ENCODE peak calls at places on chromosomes 7 and 10, in four cellular contexts. T is K562, U is H1, A is GM12878. C is an unnamed sample.

GRCh38 chr7:143381427-143382125 is 431 bp downstream of the ZYX start:
- DNase-seq in A (no peak), T (peak), U (no peak), C (no peak)

GRCh38 chr10:110634527-110635209 is 9.5 kb upstream of the RBM20 start:
- DNase-seq in A (no peak), T (no peak), U (no peak), C (no peak)

GRCh38 chr7:134179321-134179720 is 52.2 kb downstream of the LRGUK start:
- DNase-seq in A (no peak), T (no peak), U (no peak), C (no peak)

GRCh38 chr10:27138277-27138676 is 15.9 kb downstream of the YME1L1 start:
- DNase-seq in A (no peak), U (no peak), T (no peak), C (no peak)

GRCh38 chr7:22447759-22448158 is 52.2 kb downstream of the STEAP1B start:
- DNase-seq in A (peak), T (no peak), U (no peak), C (no peak)

GRCh38 chr10:5876181-5876768 is 13.4 kb downstream of the ANKRD16 start:
- DNase-seq in T (no peak), A (no peak), U (no peak), C (no peak)

GRCh38 chr7:55556031-55556430 is 16.3 kb downstream of the VOPP1 start:
- DNase-seq in U (no peak), T (no peak), A (no peak), C (no peak)

GRCh38 chr10:130244928-130245495 is 108.8 kb downstream of the GLRX3 start:
- DNase-seq in U (no peak), A (no peak), T (no peak), C (no peak)

GRCh38 chr7:73721237-73721848 is 1.9 kb upstream of the STX1A start:
- DNase-seq in U (no peak), A (no peak), T (no peak), C (no peak)

GRCh38 chr10:119198438-119198837 is 8.9 kb upstream of the GRK5 start:
- DNase-seq in A (no peak), T (peak), U (peak), C (no peak)

GRCh38 chr7:105219771-105220160 is 169.0 kb downstream of the SRPK2 start:
- DNase-seq in A (no peak), U (no peak), T (no peak), C (no peak)

GRCh38 chr7:157538735-157539134 is 201.9 kb downstream of the DNAJB6 start:
- DNase-seq in U (no peak), T (no peak), A (no peak), C (no peak)

GRCh38 chr10:5629789-5630436 is 36.5 kb downstream of the ASB13 start:
- DNase-seq in U (peak), T (peak), A (peak), C (peak)

GRCh38 chr10:126175586-126176258 is 212.6 kb downstream of the ADAM12 start:
- DNase-seq in A (no peak), U (no peak), T (no peak), C (no peak)

DNA sequence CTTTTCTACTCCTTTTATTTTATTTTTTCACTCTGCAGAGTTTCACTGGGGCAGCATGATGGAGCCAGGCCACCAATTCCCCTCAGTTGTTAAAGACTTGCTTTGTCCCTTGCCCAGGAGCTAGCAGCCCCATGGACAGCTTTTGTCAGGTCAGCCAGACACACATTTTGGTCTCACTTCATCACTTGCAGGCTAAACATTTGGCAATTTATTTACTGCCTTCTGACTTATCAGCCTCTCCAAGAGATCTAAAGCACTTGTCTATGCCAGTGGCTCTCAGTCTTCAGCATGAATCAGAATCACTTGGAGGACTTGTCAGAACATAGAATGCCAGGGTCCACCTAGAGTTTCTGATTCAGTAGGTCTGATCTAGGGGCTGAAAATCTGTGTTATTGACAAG is 66.4 kb upstream of the GDF10 start:
- DNase-seq in A (no peak), T (no peak), U (no peak), C (no peak)
- TF ChIP-seq HDAC6 in A (no peak), T (no peak), U (no peak), C (no peak)

DNA sequence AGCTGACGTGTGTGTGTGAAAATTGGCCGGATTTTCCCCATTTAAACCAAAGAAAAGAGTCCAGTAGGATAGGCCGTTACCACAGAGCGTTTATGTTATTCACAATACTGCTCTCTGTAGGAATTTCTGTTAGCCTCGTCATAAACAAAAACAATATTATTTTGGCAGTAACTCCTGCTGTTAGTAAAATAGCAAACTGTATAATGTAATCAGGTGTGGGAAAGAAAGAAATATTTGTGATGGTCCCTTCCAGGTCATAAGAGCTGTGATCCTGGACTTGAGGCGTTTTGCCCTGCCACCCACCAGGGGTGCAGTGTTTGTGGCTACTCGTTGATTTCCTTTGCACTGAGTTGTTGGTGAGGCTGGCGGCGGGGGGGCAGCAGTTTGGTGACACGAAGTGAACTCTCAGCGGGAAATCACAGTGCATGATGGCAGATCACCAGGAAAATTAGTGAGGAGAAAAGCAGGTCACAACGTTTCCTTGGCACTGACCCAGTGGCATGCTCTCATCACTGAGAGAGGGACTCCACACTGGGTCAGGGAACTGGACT is 2.8 kb downstream of the EEPD1 start:
- DNase-seq in A (no peak), T (no peak), U (no peak), C (no peak)
- TF ChIP-seq HDAC6 in A (no peak), T (no peak), U (no peak), C (no peak)

GRCh38 chr7:107446531-107446930 is 23.3 kb upstream of the GPR22 start:
- DNase-seq in A (no peak), U (no peak), T (no peak), C (no peak)

GRCh38 chr7:107439025-107439424 is 30.8 kb upstream of the GPR22 start:
- DNase-seq in A (no peak), U (no peak), T (no peak), C (no peak)

GRCh38 chr7:107442678-107443077 is 27.2 kb upstream of the GPR22 start:
- DNase-seq in U (no peak), A (no peak), T (no peak), C (no peak)

GRCh38 chr7:107446988-107447387 is 22.9 kb upstream of the GPR22 start:
- DNase-seq in T (no peak), A (no peak), U (no peak), C (no peak)

GRCh38 chr7:107441576-107442422 is 28.1 kb upstream of the GPR22 start:
- DNase-seq in T (no peak), A (no peak), U (no peak), C (no peak)
- TF ChIP-seq HDAC6 in T (no peak), A (no peak), U (no peak), C (no peak)

DNA sequence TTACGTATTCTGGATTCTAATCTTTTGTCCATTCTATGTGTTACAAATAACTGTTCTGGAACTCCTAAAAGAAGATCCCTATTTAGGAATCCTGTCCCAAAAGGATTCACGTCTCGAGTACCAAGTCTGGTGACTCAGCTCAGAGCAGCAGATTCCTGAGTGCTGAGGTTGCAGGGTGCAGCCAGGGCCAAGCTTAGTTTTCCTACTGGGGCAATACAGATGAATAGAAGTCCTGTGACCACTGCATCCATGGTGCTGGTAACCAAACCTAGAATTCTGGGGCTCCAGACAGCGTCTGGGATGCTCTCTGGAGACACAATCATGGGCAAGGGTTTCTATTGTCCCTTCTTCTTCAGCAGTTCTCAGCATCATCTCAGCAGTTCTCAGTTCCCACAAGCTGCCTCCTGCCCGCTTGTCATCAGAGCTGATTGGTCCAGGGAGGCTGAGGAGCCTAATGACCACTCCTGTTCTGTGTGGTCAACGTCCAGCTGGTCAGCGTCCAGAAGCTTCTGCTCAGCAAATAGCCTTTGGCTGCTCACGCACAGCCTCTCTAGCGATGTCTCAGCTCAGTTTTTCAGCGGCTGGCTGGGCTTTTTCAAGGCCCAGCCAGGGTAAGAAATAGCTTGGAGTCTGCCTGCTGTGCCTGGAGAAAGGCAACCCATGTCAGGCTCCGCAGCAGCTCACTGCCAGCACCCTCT is 50.4 kb upstream of the C7orf33 start:
- DNase-seq in A (no peak), U (no peak), T (no peak), C (no peak)
- TF ChIP-seq HDAC6 in A (no peak), U (no peak), T (no peak), C (no peak)

DNA sequence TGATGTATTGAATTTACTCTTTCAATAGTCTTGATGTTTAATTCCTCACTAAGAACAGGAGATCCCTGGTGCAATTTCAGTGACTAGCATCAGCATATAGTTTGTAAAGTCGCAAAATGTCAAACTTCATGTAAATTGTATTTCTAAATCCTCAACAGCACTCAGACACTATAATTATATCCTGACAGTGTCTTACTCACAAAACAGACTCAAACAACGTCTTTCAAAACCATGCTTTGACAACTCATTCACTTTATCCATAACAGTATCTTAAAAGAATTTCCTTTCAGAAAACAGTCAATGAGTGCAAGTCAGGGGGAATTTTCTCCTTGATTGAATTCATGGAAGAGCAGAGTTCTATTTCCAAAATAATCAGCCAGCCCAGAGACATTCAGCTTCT is 20.8 kb downstream of the BAMBI start:
- DNase-seq in A (no peak), U (no peak), T (no peak), C (no peak)
- TF ChIP-seq HDAC6 in A (no peak), U (no peak), T (no peak), C (no peak)

GRCh38 chr10:103837370-103838094 is 17.8 kb downstream of the SH3PXD2A start:
- DNase-seq in U (no peak), T (no peak), A (no peak), C (no peak)
- TF ChIP-seq HDAC6 in U (no peak), T (no peak), A (no peak), C (no peak)

GRCh38 chr7:123308552-123308951 is 108.8 kb upstream of the SLC13A1 start:
- DNase-seq in T (no peak), U (no peak), A (no peak), C (no peak)

GRCh38 chr7:123305840-123306375 is 106.1 kb upstream of the SLC13A1 start:
- DNase-seq in A (no peak), T (no peak), U (no peak), C (no peak)

DNA sequence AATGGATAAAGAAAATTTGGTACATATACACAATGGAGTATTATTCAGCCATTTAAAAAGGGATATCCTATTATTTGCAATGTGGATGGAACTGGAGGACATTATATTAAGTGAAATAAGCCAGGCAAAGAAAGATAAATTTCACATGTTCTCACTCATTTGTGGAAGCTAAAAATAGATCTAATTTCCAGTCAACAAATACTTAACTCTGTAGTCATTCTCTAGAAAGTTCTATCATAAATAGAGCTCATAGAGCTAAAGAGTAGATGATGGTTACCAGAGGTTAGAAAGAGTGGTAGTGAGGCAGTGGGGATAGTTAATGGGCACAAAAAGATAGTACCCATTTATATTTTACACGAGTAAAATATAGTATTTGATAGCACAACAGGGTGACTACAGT is 104.2 kb upstream of the SLC13A1 start:
- DNase-seq in T (no peak), A (no peak), U (no peak), C (no peak)
- TF ChIP-seq HDAC6 in T (no peak), A (no peak), U (no peak), C (no peak)

GRCh38 chr10:104268691-104269645 is at the start of gene GSTO2:
- DNase-seq in A (peak), T (peak), U (peak), C (no peak)

GRCh38 chr10:104262055-104262454 is 6.9 kb upstream of the GSTO2 start:
- DNase-seq in U (no peak), T (no peak), A (no peak), C (no peak)

GRCh38 chr10:104273291-104273690 is 4.3 kb downstream of the GSTO2 start:
- DNase-seq in U (no peak), A (no peak), T (no peak), C (no peak)

GRCh38 chr10:104264783-104265182 is 4.2 kb upstream of the GSTO2 start:
- DNase-seq in U (no peak), A (no peak), T (no peak), C (no peak)

GRCh38 chr10:104267721-104268690 is 978 bp upstream of the GSTO2 start:
- DNase-seq in U (no peak), A (no peak), T (no peak), C (no peak)
- TF ChIP-seq HDAC6 in U (no peak), A (no peak), T (no peak), C (no peak)

GRCh38 chr10:58590924-58591323 is 78.3 kb downstream of the BICC1 start:
- DNase-seq in A (no peak), U (no peak), T (no peak), C (no peak)

GRCh38 chr10:58590152-58590551 is 77.5 kb downstream of the BICC1 start:
- DNase-seq in U (no peak), A (no peak), T (no peak), C (no peak)

GRCh38 chr10:58586282-58586681 is 73.6 kb downstream of the BICC1 start:
- DNase-seq in U (no peak), T (no peak), A (no peak), C (no peak)

GRCh38 chr10:58587676-58588075 is 75.0 kb downstream of the BICC1 start:
- DNase-seq in U (no peak), T (no peak), A (no peak), C (no peak)

GRCh38 chr10:58588673-58589265 is 76.1 kb downstream of the BICC1 start:
- DNase-seq in T (peak), U (peak), A (no peak), C (no peak)
- TF ChIP-seq HDAC6 in T (no peak), U (no peak), A (no peak), C (no peak)

C was measured in HepG2.